ENCODE peak calls at places on chromosomes 1 and 21, in five cellular contexts. Y, X, U, G and M are unnamed samples.

GRCh38 chr21:16269497-16269896 is 539.7 kb downstream of the USP25 start:
- DNase-seq in G (no peak), Y (no peak), X (no peak), U (no peak), M (no peak)

GRCh38 chr1:26697978-26698849 is 2.4 kb downstream of the ARID1A start:
- DNase-seq in Y (peak), G (peak), X (peak), U (peak), M (peak)

GRCh38 chr1:155977607-155978324 is 581 bp downstream of the ARHGEF2 start:
- DNase-seq in Y (peak), X (no peak), G (no peak), U (peak), M (no peak)

GRCh38 chr1:78718566-78718965 is 68.9 kb downstream of the IFI44 start:
- DNase-seq in G (no peak), U (no peak), X (no peak), Y (no peak), M (no peak)

GRCh38 chr21:35375115-35375514 is 326.0 kb upstream of the RUNX1 start:
- DNase-seq in X (no peak), G (peak), U (no peak), Y (no peak), M (no peak)

GRCh38 chr1:230899845-230900251 is 31.5 kb upstream of the C1orf198 start:
- DNase-seq in G (peak), U (no peak), X (no peak), Y (no peak), M (no peak)

GRCh38 chr1:112033422-112034120 is 44.1 kb upstream of the KCND3 start:
- DNase-seq in G (no peak), X (no peak), U (no peak), Y (no peak), M (no peak)

GRCh38 chr1:11522400-11523235 is 43.7 kb downstream of the DISP3 start:
- DNase-seq in G (no peak), U (no peak), Y (no peak), X (no peak), M (no peak)

GRCh38 chr1:105686026-105686425 is 1370.4 kb upstream of the PRMT6 start:
- DNase-seq in Y (no peak), X (no peak), U (peak), G (no peak), M (no peak)

GRCh38 chr1:205976708-205977107 is 26.5 kb downstream of the RAB7B start:
- DNase-seq in X (no peak), U (peak), G (no peak), Y (no peak), M (no peak)